ENCODE peak calls at places on chromosome 1, in six cellular contexts. V is uterus, M is tibial artery, Z is KG1, R is NCI-H1105 treated with DMSO at 0.1 percent for 48 hours, S is A549. T is an unnamed sample.

GRCh38 chr1:198681247-198681646 is 42.4 kb downstream of the PTPRC start:
- DNase-seq in V (no peak), M (no peak), Z (peak; percentile 51), R (peak; percentile 39), S (no peak), T (no peak)

GRCh38 chr1:92845908-92846307 is 14.1 kb downstream of the RPL5 start:
- DNase-seq in V (no peak), M (no peak), Z (no peak), R (no peak), S (no peak), T (no peak)

GRCh38 chr1:62398377-62398776 is 38.5 kb upstream of the USP1 start:
- DNase-seq in V (no peak), M (no peak), Z (no peak), R (no peak), S (no peak), T (no peak)

GRCh38 chr1:33370286-33370685 is 49.4 kb upstream of the A3GALT2 start:
- DNase-seq in V (no peak), M (no peak), Z (no peak), R (no peak), S (no peak), T (no peak)

GRCh38 chr1:161486806-161487482 is 18.3 kb upstream of the FCGR2A start:
- DNase-seq in V (peak; percentile 21), M (peak; percentile 29), Z (peak; percentile 83), R (peak; percentile 69), S (peak; percentile 48), T (no peak)

GRCh38 chr1:53608071-53608470 is 130.9 kb downstream of the GLIS1 start:
- DNase-seq in V (peak; percentile 1), M (no peak), Z (no peak), R (no peak), S (no peak), T (no peak)

GRCh38 chr1:188846468-188846867 is 1631.2 kb downstream of the BRINP3 start:
- DNase-seq in V (no peak), M (no peak), Z (no peak), R (no peak), S (no peak), T (no peak)

GRCh38 chr1:43061803-43062202 is 103.1 kb upstream of the SLC2A1 start:
- DNase-seq in V (no peak), M (no peak), Z (no peak), R (no peak), S (no peak), T (no peak)

GRCh38 chr1:186474208-186474607 is 13.3 kb upstream of the PDC start:
- DNase-seq in V (no peak), M (no peak), Z (no peak), R (no peak), S (no peak), T (no peak)

GRCh38 chr1:237583270-237583669 is 307.5 kb downstream of the ZP4 start:
- DNase-seq in V (no peak), M (no peak), Z (no peak), R (no peak), S (no peak), T (no peak)

GRCh38 chr1:65581120-65581519 is 160.7 kb downstream of the LEPR start:
- DNase-seq in V (no peak), M (no peak), Z (no peak), R (no peak), S (no peak), T (no peak)

GRCh38 chr1:169086603-169087455 is 19.7 kb upstream of the ATP1B1 start:
- DNase-seq in V (no peak), M (no peak), Z (no peak), R (peak; percentile 22), S (no peak), T (no peak)

GRCh38 chr1:173545688-173546087 is 57.2 kb downstream of the SLC9C2 start:
- DNase-seq in V (no peak), M (no peak), Z (no peak), R (no peak), S (no peak), T (no peak)